ENCODE peak calls at places on chromosomes 3 and 15, in eight cellular contexts. One of them, this sample, is unnamed.

GRCh38 chr3:148203263-148204010 is 494.3 kb upstream of the AGTR1 start:
- DNase-seq in uterus: no peak
- DNase-seq in stomach: no peak
- DNase-seq in A549: no peak
- DNase-seq in heart left ventricle: no peak
- DNase-seq in naive thymus-derived CD4-positive, alpha-beta T cell: no peak
- DNase-seq in OCI-LY7: no peak
- DNase-seq in aorta: no peak
- DNase-seq in this sample: no peak

GRCh38 chr3:65902304-65902793 is 136.4 kb downstream of the MAGI1 start:
- DNase-seq in naive thymus-derived CD4-positive, alpha-beta T cell: no peak
- DNase-seq in heart left ventricle: no peak
- DNase-seq in A549: no peak
- DNase-seq in stomach: peak; percentile 45
- DNase-seq in OCI-LY7: no peak
- DNase-seq in aorta: no peak
- DNase-seq in uterus: no peak
- DNase-seq in this sample: no peak

GRCh38 chr3:143302638-143303171 is 183.1 kb downstream of the CHST2 start:
- DNase-seq in heart left ventricle: peak; percentile 85
- DNase-seq in stomach: no peak
- DNase-seq in uterus: peak; percentile 41
- DNase-seq in OCI-LY7: no peak
- DNase-seq in naive thymus-derived CD4-positive, alpha-beta T cell: no peak
- DNase-seq in aorta: peak; percentile 75
- DNase-seq in A549: peak; percentile 4
- DNase-seq in this sample: peak; percentile 77

GRCh38 chr15:26691249-26691648 is 81.6 kb downstream of the GABRB3 start:
- DNase-seq in stomach: no peak
- DNase-seq in naive thymus-derived CD4-positive, alpha-beta T cell: no peak
- DNase-seq in A549: no peak
- DNase-seq in aorta: no peak
- DNase-seq in uterus: no peak
- DNase-seq in OCI-LY7: no peak
- DNase-seq in heart left ventricle: no peak
- DNase-seq in this sample: no peak

GRCh38 chr3:177195941-177196472 is 1.3 kb downstream of the TBL1XR1 start:
- DNase-seq in naive thymus-derived CD4-positive, alpha-beta T cell: no peak
- DNase-seq in A549: no peak
- DNase-seq in uterus: no peak
- DNase-seq in OCI-LY7: peak; percentile 72
- DNase-seq in heart left ventricle: no peak
- DNase-seq in aorta: no peak
- DNase-seq in stomach: no peak
- DNase-seq in this sample: peak; percentile 53

GRCh38 chr3:191962324-191962723 is 501.4 kb downstream of the PYDC2 start:
- DNase-seq in A549: no peak
- DNase-seq in aorta: no peak
- DNase-seq in stomach: no peak
- DNase-seq in uterus: no peak
- DNase-seq in OCI-LY7: no peak
- DNase-seq in heart left ventricle: no peak
- DNase-seq in naive thymus-derived CD4-positive, alpha-beta T cell: no peak
- DNase-seq in this sample: no peak

GRCh38 chr3:10286596-10287295 is 6.0 kb downstream of the GHRL start:
- DNase-seq in aorta: peak; percentile 14
- DNase-seq in heart left ventricle: no peak
- DNase-seq in A549: peak; percentile 72
- DNase-seq in stomach: no peak
- DNase-seq in uterus: peak; percentile 53
- DNase-seq in OCI-LY7: peak; percentile 69
- DNase-seq in naive thymus-derived CD4-positive, alpha-beta T cell: no peak
- DNase-seq in this sample: no peak

GRCh38 chr15:37771462-37771861 is 163.0 kb upstream of the TMCO5A start:
- DNase-seq in heart left ventricle: no peak
- DNase-seq in aorta: no peak
- DNase-seq in stomach: no peak
- DNase-seq in A549: no peak
- DNase-seq in naive thymus-derived CD4-positive, alpha-beta T cell: no peak
- DNase-seq in uterus: no peak
- DNase-seq in OCI-LY7: no peak
- DNase-seq in this sample: no peak

GRCh38 chr3:140469491-140469890 is 208.4 kb upstream of the TRIM42 start:
- DNase-seq in uterus: no peak
- DNase-seq in aorta: no peak
- DNase-seq in naive thymus-derived CD4-positive, alpha-beta T cell: no peak
- DNase-seq in A549: no peak
- DNase-seq in heart left ventricle: no peak
- DNase-seq in OCI-LY7: no peak
- DNase-seq in stomach: no peak
- DNase-seq in this sample: no peak

GRCh38 chr15:68112711-68113110 is 58.6 kb downstream of the PIAS1 start:
- DNase-seq in heart left ventricle: no peak
- DNase-seq in OCI-LY7: no peak
- DNase-seq in aorta: no peak
- DNase-seq in A549: no peak
- DNase-seq in naive thymus-derived CD4-positive, alpha-beta T cell: no peak
- DNase-seq in stomach: no peak
- DNase-seq in uterus: no peak
- DNase-seq in this sample: no peak

GRCh38 chr3:58835075-58835474 is 168.5 kb upstream of the FAM3D start:
- DNase-seq in aorta: no peak
- DNase-seq in A549: no peak
- DNase-seq in uterus: no peak
- DNase-seq in OCI-LY7: no peak
- DNase-seq in naive thymus-derived CD4-positive, alpha-beta T cell: no peak
- DNase-seq in heart left ventricle: no peak
- DNase-seq in stomach: no peak
- DNase-seq in this sample: no peak

GRCh38 chr3:181796641-181797040 is 84.9 kb downstream of the SOX2 start:
- DNase-seq in heart left ventricle: no peak
- DNase-seq in OCI-LY7: no peak
- DNase-seq in A549: no peak
- DNase-seq in stomach: no peak
- DNase-seq in aorta: no peak
- DNase-seq in uterus: no peak
- DNase-seq in naive thymus-derived CD4-positive, alpha-beta T cell: no peak
- DNase-seq in this sample: no peak

GRCh38 chr3:57793737-57794187 is 37.7 kb downstream of the SLMAP start:
- DNase-seq in uterus: peak; percentile 43
- DNase-seq in aorta: no peak
- DNase-seq in naive thymus-derived CD4-positive, alpha-beta T cell: no peak
- DNase-seq in heart left ventricle: no peak
- DNase-seq in A549: no peak
- DNase-seq in stomach: no peak
- DNase-seq in OCI-LY7: no peak
- DNase-seq in this sample: no peak

GRCh38 chr3:169091196-169091595 is 572.3 kb downstream of the MECOM start:
- DNase-seq in aorta: no peak
- DNase-seq in heart left ventricle: no peak
- DNase-seq in naive thymus-derived CD4-positive, alpha-beta T cell: no peak
- DNase-seq in uterus: no peak
- DNase-seq in A549: no peak
- DNase-seq in stomach: no peak
- DNase-seq in OCI-LY7: no peak
- DNase-seq in this sample: no peak

GRCh38 chr3:71189480-71189879 is 394.0 kb downstream of the FOXP1 start:
- DNase-seq in stomach: no peak
- DNase-seq in naive thymus-derived CD4-positive, alpha-beta T cell: no peak
- DNase-seq in A549: no peak
- DNase-seq in uterus: no peak
- DNase-seq in aorta: no peak
- DNase-seq in OCI-LY7: no peak
- DNase-seq in heart left ventricle: no peak
- DNase-seq in this sample: no peak

GRCh38 chr3:2628117-2628516 is 482.1 kb downstream of the IL5RA start:
- DNase-seq in uterus: no peak
- DNase-seq in heart left ventricle: no peak
- DNase-seq in OCI-LY7: no peak
- DNase-seq in aorta: no peak
- DNase-seq in naive thymus-derived CD4-positive, alpha-beta T cell: no peak
- DNase-seq in stomach: no peak
- DNase-seq in A549: no peak
- DNase-seq in this sample: no peak

GRCh38 chr3:169945313-169945712 is 21.3 kb upstream of the SEC62 start:
- DNase-seq in aorta: peak; percentile 65
- DNase-seq in naive thymus-derived CD4-positive, alpha-beta T cell: peak; percentile 27
- DNase-seq in stomach: peak; percentile 39
- DNase-seq in uterus: no peak
- DNase-seq in A549: no peak
- DNase-seq in heart left ventricle: no peak
- DNase-seq in OCI-LY7: peak; percentile 93
- DNase-seq in this sample: no peak

DNA sequence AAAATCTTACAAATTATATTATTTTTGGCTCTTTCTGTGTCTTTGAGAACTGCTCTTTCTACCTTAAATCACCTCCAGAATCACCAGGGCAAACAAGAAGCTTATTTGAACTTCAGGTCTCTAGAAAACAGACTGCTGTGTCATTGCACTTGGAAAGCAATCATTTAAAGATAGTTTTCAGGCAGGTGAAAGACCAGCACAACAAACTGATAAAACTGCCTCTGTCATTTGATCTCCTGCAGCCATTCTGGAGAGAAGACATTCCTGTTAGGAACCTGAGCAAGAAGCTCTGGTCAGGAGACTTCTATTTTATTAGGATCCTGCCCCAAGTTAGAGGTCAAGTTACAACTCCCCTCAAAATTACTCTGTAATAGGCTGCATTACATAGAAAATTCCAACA is 50.7 kb upstream of the AP4E1 start:
- DNase-seq in naive thymus-derived CD4-positive, alpha-beta T cell: no peak
- DNase-seq in heart left ventricle: no peak
- DNase-seq in stomach: no peak
- DNase-seq in uterus: no peak
- DNase-seq in OCI-LY7: no peak
- DNase-seq in A549: no peak
- DNase-seq in aorta: no peak
- DNase-seq in this sample: no peak
- H3K4me1 ChIP-seq in naive thymus-derived CD4-positive, alpha-beta T cell: no peaks in the 10 kb centered on the region
- H3K4me1 ChIP-seq in heart left ventricle: no peaks in the 10 kb centered on the region
- H3K4me1 ChIP-seq in stomach: no peaks in the 10 kb centered on the region
- H3K4me1 ChIP-seq in uterus: no peaks in the 10 kb centered on the region
- H3K4me1 ChIP-seq in OCI-LY7: peaks cover 14% of the 10 kb centered on the region
- H3K4me1 ChIP-seq in A549: peaks cover 27% of the 10 kb centered on the region
- H3K4me1 ChIP-seq in aorta: peaks cover 4% of the 10 kb centered on the region
- H3K4me1 ChIP-seq in this sample: peaks cover 9% of the 10 kb centered on the region

DNA sequence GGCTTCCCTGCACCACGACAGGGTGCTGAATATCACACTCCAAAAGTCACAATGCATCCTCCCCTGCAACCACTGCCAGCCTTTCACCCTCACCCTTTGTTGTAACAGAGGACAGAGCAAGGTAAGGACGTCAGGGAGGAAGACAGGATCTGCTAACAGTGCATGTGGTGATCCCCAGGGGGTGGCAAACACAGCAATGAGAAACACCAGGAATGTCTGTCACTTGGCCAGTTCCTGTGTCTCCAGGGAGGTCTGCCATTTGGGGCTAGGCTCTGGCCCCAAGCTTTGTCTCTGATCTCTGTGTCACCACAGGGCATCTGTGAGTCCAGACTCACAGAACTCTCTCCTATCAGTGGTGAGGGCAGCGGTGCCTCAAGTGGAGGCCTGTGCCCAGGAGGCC is 54.3 kb upstream of the SLC24A5 start:
- DNase-seq in A549: no peak
- DNase-seq in uterus: no peak
- DNase-seq in aorta: no peak
- DNase-seq in heart left ventricle: no peak
- DNase-seq in OCI-LY7: no peak
- DNase-seq in stomach: no peak
- DNase-seq in naive thymus-derived CD4-positive, alpha-beta T cell: no peak
- DNase-seq in this sample: no peak
- H3K27ac ChIP-seq in A549: no peak overlapping the region
- H3K27ac ChIP-seq in uterus: no peak overlapping the region
- H3K27ac ChIP-seq in aorta: no peak overlapping the region
- H3K27ac ChIP-seq in heart left ventricle: no peak overlapping the region
- H3K27ac ChIP-seq in OCI-LY7: no peak overlapping the region
- H3K27ac ChIP-seq in stomach: no peak overlapping the region
- H3K27ac ChIP-seq in naive thymus-derived CD4-positive, alpha-beta T cell: no peak overlapping the region
- H3K27ac ChIP-seq in this sample: no peak overlapping the region

DNA sequence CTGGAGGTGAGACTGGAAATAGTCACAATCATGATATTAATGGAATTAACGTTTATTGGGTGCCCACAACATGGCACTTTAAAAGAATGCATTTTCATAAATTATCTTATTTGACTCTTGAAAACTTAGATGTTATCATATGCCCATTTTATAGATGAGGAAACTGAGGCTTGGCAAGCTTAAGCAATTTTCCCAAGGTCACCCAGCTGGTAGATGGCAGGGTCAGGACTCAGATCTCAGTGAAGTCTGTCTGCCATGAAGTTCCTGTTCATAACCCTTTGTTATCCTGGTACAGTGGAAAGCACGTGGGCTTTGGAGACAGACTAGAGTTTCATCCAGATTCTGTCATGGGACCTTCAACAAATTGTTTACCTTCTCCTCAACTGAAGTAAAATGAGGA is 174.6 kb upstream of the NR2E3 start:
- DNase-seq in uterus: no peak
- DNase-seq in stomach: no peak
- DNase-seq in OCI-LY7: no peak
- DNase-seq in aorta: no peak
- DNase-seq in A549: no peak
- DNase-seq in naive thymus-derived CD4-positive, alpha-beta T cell: no peak
- DNase-seq in heart left ventricle: no peak
- DNase-seq in this sample: no peak
- H3K4me3 ChIP-seq in uterus: no peak overlapping the region
- H3K4me3 ChIP-seq in stomach: no peak overlapping the region
- H3K4me3 ChIP-seq in OCI-LY7: no peak overlapping the region
- H3K4me3 ChIP-seq in aorta: no peak overlapping the region
- H3K4me3 ChIP-seq in A549: no peak overlapping the region
- H3K4me3 ChIP-seq in naive thymus-derived CD4-positive, alpha-beta T cell: no peak overlapping the region
- H3K4me3 ChIP-seq in heart left ventricle: no peak overlapping the region
- H3K4me3 ChIP-seq in this sample: no peak overlapping the region

DNA sequence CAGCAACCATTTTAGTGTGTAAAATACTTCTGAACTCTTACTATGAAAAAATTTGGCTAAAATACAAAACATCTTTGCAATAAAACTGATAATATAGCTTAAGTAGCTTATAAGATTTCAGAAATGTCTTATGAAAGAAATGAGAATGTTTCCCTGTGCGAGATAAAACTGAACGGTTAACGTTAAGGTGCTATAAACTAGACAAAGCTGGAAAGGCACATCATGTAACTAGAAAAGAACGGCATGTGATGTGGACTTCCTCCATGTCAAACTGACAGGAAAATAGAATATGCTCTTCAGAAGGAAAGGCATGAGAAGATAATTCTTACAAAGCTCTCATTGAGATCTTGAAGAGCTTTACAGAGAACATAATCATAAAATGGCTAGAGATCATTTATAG is 36.5 kb downstream of the NCK1 start:
- DNase-seq in stomach: no peak
- DNase-seq in heart left ventricle: no peak
- DNase-seq in OCI-LY7: no peak
- DNase-seq in naive thymus-derived CD4-positive, alpha-beta T cell: no peak
- DNase-seq in uterus: no peak
- DNase-seq in A549: no peak
- DNase-seq in aorta: no peak
- DNase-seq in this sample: no peak
- H3K4me1 ChIP-seq in stomach: peaks cover 65% of the 10 kb centered on the region
- H3K4me1 ChIP-seq in heart left ventricle: peaks cover 31% of the 10 kb centered on the region
- H3K4me1 ChIP-seq in OCI-LY7: peaks cover 81% of the 10 kb centered on the region
- H3K4me1 ChIP-seq in naive thymus-derived CD4-positive, alpha-beta T cell: peaks cover 6% of the 10 kb centered on the region
- H3K4me1 ChIP-seq in uterus: no peaks in the 10 kb centered on the region
- H3K4me1 ChIP-seq in A549: no peaks in the 10 kb centered on the region
- H3K4me1 ChIP-seq in aorta: no peaks in the 10 kb centered on the region
- H3K4me1 ChIP-seq in this sample: no peaks in the 10 kb centered on the region

GRCh38 chr3:15903164-15903563 is 105.4 kb upstream of the ANKRD28 start:
- DNase-seq in OCI-LY7: no peak
- DNase-seq in stomach: peak; percentile 51
- DNase-seq in naive thymus-derived CD4-positive, alpha-beta T cell: no peak
- DNase-seq in uterus: peak; percentile 61
- DNase-seq in A549: no peak
- DNase-seq in heart left ventricle: no peak
- DNase-seq in aorta: peak; percentile 67
- DNase-seq in this sample: peak; percentile 61
- H3K27ac ChIP-seq in OCI-LY7: no peak overlapping the region
- H3K27ac ChIP-seq in stomach: peak overlapping the region; percentile 63
- H3K27ac ChIP-seq in naive thymus-derived CD4-positive, alpha-beta T cell: no peak overlapping the region
- H3K27ac ChIP-seq in uterus: peak overlapping the region; percentile 57
- H3K27ac ChIP-seq in A549: no peak overlapping the region
- H3K27ac ChIP-seq in heart left ventricle: peak overlapping the region; percentile 80
- H3K27ac ChIP-seq in aorta: peak overlapping the region; percentile 97
- H3K27ac ChIP-seq in this sample: peak overlapping the region; percentile 33

This sample was measured in right atrium auricular region.